ENCODE peak calls at places on chromosomes 2 and 18, in four cellular contexts. M is fibroblast of lung, C is K562, E is HCT116. T is an unnamed sample.

GRCh38 chr2:128549646-128550260 is 231.1 kb upstream of the HS6ST1 start:
- DNase-seq in M (no peak), C (no peak), E (no peak), T (no peak)

GRCh38 chr2:161063074-161063945 is 96.9 kb upstream of the TANK start:
- DNase-seq in M (peak), C (peak), E (peak), T (peak)

GRCh38 chr2:19711470-19712372 is 190.1 kb downstream of the TTC32 start:
- DNase-seq in C (no peak), E (peak), M (peak), T (peak)

GRCh38 chr2:112148477-112148876 is 10.3 kb downstream of the FBLN7 start:
- DNase-seq in M (no peak), E (no peak), C (no peak), T (no peak)

GRCh38 chr18:11925800-11926481 is 17.8 kb upstream of the MPPE1 start:
- DNase-seq in M (no peak), E (no peak), C (peak), T (no peak)

GRCh38 chr2:238817382-238817781 is 30.5 kb upstream of the TWIST2 start:
- DNase-seq in C (no peak), E (no peak), M (no peak), T (no peak)

GRCh38 chr2:14492920-14493503 is 139.5 kb upstream of the LRATD1 start:
- DNase-seq in M (peak), E (no peak), C (no peak), T (peak)

GRCh38 chr2:60513191-60513590 is 40.3 kb downstream of the BCL11A start:
- DNase-seq in E (no peak), C (no peak), M (no peak), T (no peak)

GRCh38 chr2:127359520-127359919 is 28.3 kb downstream of the MAP3K2 start:
- DNase-seq in C (peak), M (no peak), E (no peak), T (no peak)

GRCh38 chr2:113831156-113831555 is 58.7 kb upstream of the ACTR3 start:
- DNase-seq in E (no peak), M (peak), C (peak), T (peak)

GRCh38 chr2:159497256-159497655 is 119.1 kb downstream of the BAZ2B start:
- DNase-seq in C (peak), E (peak), M (peak), T (peak)

GRCh38 chr2:33788044-33788443 is 188.9 kb upstream of the FAM98A start:
- DNase-seq in E (no peak), M (peak), C (no peak), T (no peak)

GRCh38 chr2:16625201-16625729 is 40.4 kb downstream of the CYRIA start:
- DNase-seq in C (peak), M (no peak), E (no peak), T (no peak)

GRCh38 chr2:10414591-10414990 is 33.5 kb downstream of the ODC1 start:
- DNase-seq in E (no peak), M (no peak), C (no peak), T (no peak)

GRCh38 chr18:55415258-55415871 is 172.6 kb downstream of the TCF4 start:
- DNase-seq in E (peak), C (peak), M (peak), T (peak)

GRCh38 chr2:124699001-124699565 is 674.0 kb downstream of the CNTNAP5 start:
- DNase-seq in C (no peak), E (no peak), M (no peak), T (no peak)

GRCh38 chr18:70258243-70258642 is 30.6 kb upstream of the SOCS6 start:
- DNase-seq in E (no peak), C (no peak), M (no peak), T (no peak)

GRCh38 chr18:7953085-7953958 is 386.2 kb downstream of the PTPRM start:
- DNase-seq in M (no peak), C (no peak), E (no peak), T (no peak)

DNA sequence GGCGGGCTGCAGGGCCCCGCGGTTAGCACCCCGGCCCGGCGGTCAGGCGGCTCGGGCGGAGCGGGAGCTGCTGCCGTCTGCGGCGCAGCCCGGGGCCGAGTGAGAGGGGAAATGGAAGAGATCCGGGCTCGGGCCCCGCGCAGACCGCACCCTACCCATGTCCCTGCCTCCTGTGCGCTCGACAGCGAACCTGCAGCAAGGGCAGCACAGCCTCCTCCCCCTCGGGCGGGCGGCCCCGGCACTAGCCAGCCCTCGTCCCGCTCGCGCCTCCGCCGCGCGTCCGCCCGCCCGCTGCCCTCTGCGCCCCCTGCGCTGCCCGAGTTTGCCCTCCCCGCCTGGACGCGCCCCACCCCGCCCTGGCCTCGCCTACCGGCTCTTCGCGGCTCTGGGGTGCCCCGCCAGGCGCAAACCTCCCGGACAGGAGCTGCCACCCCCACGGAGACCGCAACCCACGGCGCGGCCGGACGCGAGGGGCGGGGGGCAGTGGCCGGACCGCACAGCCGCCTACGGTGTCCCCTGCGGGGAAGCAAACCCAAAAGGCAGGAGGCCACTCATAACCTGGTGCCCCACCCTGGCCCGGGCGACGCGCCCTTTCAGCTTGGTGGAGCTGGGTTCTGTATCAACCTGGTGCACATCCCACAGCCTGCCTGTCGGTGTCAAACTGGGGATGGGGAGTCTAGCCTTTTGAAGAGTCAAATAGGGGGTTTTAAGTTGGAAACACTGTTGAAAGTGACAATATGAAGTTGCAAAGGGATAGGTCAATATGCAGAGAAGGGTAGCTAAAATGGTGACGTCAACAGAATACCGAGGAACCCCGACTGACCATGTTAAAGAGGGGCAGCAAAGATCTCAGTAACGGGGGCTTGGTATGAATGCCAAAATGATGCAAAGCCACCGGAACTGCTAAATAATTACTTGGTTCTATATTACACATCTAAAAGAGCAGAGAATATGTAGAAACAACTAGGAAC is at the start of gene IHH:
- DNase-seq in C (no peak), E (no peak), M (peak), T (no peak)
- TF ChIP-seq EZH2 in C (no peak), E (no peak), M (peak), T (peak)

GRCh38 chr2:241816431-241817121 is 7.6 kb downstream of the NEU4 start:
- DNase-seq in E (no peak), C (no peak), M (no peak), T (no peak)

GRCh38 chr2:241818943-241819270 is 9.9 kb downstream of the NEU4 start:
- DNase-seq in E (no peak), M (no peak), C (no peak), T (no peak)

GRCh38 chr2:241820625-241821384 is 11.8 kb downstream of the NEU4 start:
- DNase-seq in M (no peak), E (no peak), C (no peak), T (no peak)

GRCh38 chr2:241817126-241817820 is 8.3 kb downstream of the NEU4 start:
- DNase-seq in M (no peak), E (no peak), C (no peak), T (no peak)

DNA sequence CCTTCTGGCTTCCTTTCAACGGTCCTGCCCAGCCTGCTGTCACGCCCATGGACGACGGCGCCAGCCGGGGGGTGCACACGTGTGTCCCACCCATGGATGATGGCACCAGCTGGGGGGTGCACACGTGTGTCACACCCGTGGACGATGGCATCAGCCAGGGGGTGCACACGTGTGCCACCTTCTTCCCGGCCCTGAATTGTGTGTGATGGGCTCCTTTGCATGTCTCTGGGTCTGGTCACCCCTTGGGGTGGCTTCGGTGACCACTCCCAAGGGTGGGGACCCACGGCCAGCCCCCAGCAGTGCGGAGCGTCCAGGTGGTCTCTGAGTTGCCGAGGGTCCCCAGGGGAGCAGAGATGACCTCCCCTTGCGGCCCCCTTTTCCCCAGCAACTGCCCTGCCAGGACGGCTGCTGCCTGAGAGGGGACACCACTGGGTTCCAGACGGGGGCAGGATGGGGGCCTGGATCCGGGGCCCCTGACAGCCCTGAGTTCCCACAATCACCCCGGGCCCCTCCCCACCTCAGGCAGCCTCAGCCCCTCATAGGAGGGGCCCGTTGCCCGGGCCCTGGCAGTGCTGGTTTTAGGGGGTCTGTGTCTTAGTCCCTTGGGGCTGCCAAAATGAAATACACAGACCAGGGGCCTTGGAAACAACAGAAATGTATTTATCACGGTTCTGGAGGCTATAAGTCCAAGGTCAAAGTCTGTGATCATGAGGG is 9.4 kb downstream of the NEU4 start:
- DNase-seq in C (no peak), E (no peak), M (no peak), T (no peak)
- TF ChIP-seq CTCF in C (no peak), E (no peak), M (no peak), T (no peak)

DNA sequence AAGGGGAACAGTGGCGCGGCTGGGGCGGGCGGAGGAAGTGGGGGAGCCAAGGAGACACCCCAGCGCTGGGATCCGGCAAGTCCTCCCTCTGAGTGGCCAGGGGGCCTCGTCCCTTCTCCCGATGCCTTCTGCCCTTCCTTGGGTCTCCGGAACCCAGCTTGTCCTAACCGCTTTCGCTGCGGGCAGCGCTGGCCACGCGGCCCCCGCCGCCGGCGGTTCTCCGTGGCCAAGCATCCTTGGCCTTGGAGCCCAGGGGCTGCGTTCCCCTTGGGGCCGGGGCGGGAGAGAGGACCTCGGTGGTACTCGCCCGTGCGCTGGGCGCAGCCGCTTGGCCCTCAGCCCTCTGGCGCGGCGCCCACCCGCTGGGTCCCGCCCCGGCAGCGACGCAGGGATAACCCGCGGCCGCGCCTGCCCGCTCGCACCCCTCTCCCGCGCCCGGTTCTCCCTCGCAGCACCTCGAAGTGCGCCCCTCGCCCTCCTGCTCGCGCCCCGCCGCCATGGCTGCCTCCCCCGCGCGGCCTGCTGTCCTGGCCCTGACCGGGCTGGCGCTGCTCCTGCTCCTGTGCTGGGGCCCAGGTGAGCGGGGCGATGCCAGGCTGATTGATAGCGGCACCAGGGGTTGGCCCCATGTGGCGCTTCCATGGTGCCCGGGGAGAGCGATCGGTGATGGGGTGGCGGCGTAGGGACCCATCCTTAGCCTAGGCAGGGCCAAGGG is 128.7 kb downstream of the UXS1 start:
- DNase-seq in C (no peak), E (no peak), M (no peak), T (no peak)
- TF ChIP-seq EZH2 in C (no peak), E (no peak), M (no peak), T (no peak)

GRCh38 chr18:1542230-1542774 is 637.6 kb downstream of the ADCYAP1 start:
- DNase-seq in M (no peak), C (no peak), E (no peak), T (no peak)
- TF ChIP-seq CTCF in M (no peak), C (no peak), E (no peak), T (no peak)

T was measured in mammary epithelial cell.